ENCODE peak calls at places on chromosome 16, in ten cellular contexts. T is HuH-7.5; D is fibroblast of gingiva; Y is M059J; B is EL; A is iris pigment epithelial cell; M is NCI-H1417; W is hypothalamus; L is CD4-positive, alpha-beta memory T cell; U is gastrocnemius medialis. C is an unnamed sample.

GRCh38 chr16:66895697-66895995 is 15.3 kb downstream of the PDP2 start:
- DNase-seq in A (no peak), W (no peak), B (no peak), Y (no peak), D (no peak), M (no peak), L (no peak), U (no peak), T (no peak), C (no peak)

GRCh38 chr16:70709457-70709856 is 23.6 kb upstream of the MTSS2 start:
- DNase-seq in D (no peak), A (no peak), T (no peak), L (no peak), W (no peak), B (no peak), U (no peak), Y (no peak), M (no peak), C (no peak)

GRCh38 chr16:87725596-87726235 is 40.1 kb downstream of the KLHDC4 start:
- DNase-seq in M (no peak), W (no peak), D (no peak), T (no peak), L (no peak), B (no peak), U (no peak), A (peak; percentile 91), Y (no peak), C (no peak)

GRCh38 chr16:14510939-14511797 is 118.9 kb downstream of the PARN start:
- DNase-seq in D (peak; percentile 27), T (no peak), W (no peak), Y (peak; percentile 90), L (no peak), A (peak; percentile 88), M (no peak), U (no peak), B (peak; percentile 83), C (peak; percentile 95)

GRCh38 chr16:64579712-64580111 is 542.2 kb downstream of the CDH11 start:
- DNase-seq in A (no peak), D (no peak), Y (no peak), L (no peak), U (no peak), M (no peak), B (no peak), W (no peak), T (no peak), C (no peak)

GRCh38 chr16:81600275-81600674 is 155.7 kb downstream of the CMIP start:
- DNase-seq in Y (peak; percentile 92), M (no peak), A (peak; percentile 80), T (no peak), W (no peak), D (peak; percentile 36), U (no peak), B (peak; percentile 92), L (no peak), C (peak; percentile 37)

GRCh38 chr16:82671743-82672142 is 45.0 kb downstream of the CDH13 start:
- DNase-seq in Y (peak; percentile 59), B (no peak), T (no peak), D (no peak), M (no peak), A (no peak), W (no peak), U (no peak), L (no peak), C (no peak)

GRCh38 chr16:82195917-82196494 is 26.0 kb upstream of the MPHOSPH6 start:
- DNase-seq in M (no peak), W (no peak), Y (no peak), T (peak; percentile 35), B (no peak), A (peak; percentile 61), U (no peak), D (peak; percentile 32), L (no peak), C (no peak)

GRCh38 chr16:31201511-31202401 is 804 bp downstream of the PYCARD start:
- DNase-seq in M (no peak), B (no peak), W (no peak), A (peak; percentile 28), T (no peak), D (no peak), L (peak; percentile 60), U (no peak), Y (no peak), C (no peak)

GRCh38 chr16:27499659-27500055 is 50.1 kb downstream of the GTF3C1 start:
- DNase-seq in D (no peak), U (peak; percentile 68), W (no peak), Y (no peak), B (no peak), L (no peak), A (no peak), M (no peak), T (no peak), C (no peak)

GRCh38 chr16:87319011-87319410 is 1.8 kb upstream of the C16orf95 start:
- DNase-seq in D (no peak), A (no peak), M (no peak), Y (no peak), T (no peak), W (no peak), B (no peak), U (no peak), L (no peak), C (no peak)

GRCh38 chr16:1723450-1724147 is 17.6 kb downstream of the MAPK8IP3 start:
- DNase-seq in T (peak; percentile 57), D (no peak), B (peak; percentile 38), M (peak; percentile 35), L (no peak), W (no peak), A (peak; percentile 32), U (no peak), Y (peak; percentile 51), C (peak; percentile 15)

GRCh38 chr16:10988164-10988803 is 43.9 kb downstream of the CLEC16A start:
- DNase-seq in A (no peak), L (no peak), M (no peak), W (no peak), Y (no peak), D (no peak), B (no peak), U (no peak), T (no peak), C (no peak)

GRCh38 chr16:50665128-50665878 is 15.8 kb downstream of the SNX20 start:
- DNase-seq in B (peak; percentile 72), W (peak; percentile 34), T (peak; percentile 61), L (peak; percentile 78), D (peak; percentile 53), Y (peak; percentile 74), A (peak; percentile 63), U (peak; percentile 47), M (peak; percentile 55), C (peak; percentile 51)

GRCh38 chr16:19874816-19875546 is 9.7 kb downstream of the GPRC5B start:
- DNase-seq in D (no peak), L (no peak), Y (no peak), T (no peak), U (no peak), M (no peak), B (no peak), W (no peak), A (no peak), C (no peak)

GRCh38 chr16:83143788-83144187 is 517.0 kb downstream of the CDH13 start:
- DNase-seq in L (no peak), Y (no peak), T (no peak), A (peak; percentile 82), U (no peak), M (no peak), W (no peak), D (no peak), B (peak; percentile 5), C (no peak)

GRCh38 chr16:71528863-71529262 is 2.6 kb downstream of the CHST4 start:
- DNase-seq in L (no peak), D (no peak), T (no peak), A (no peak), Y (no peak), M (no peak), B (no peak), W (no peak), U (no peak), C (no peak)

GRCh38 chr16:16186820-16187219 is 36.5 kb downstream of the ABCC6 start:
- DNase-seq in Y (no peak), M (no peak), U (no peak), B (no peak), L (no peak), A (no peak), T (no peak), W (no peak), D (no peak), C (no peak)

GRCh38 chr16:65546353-65546791 is 424.5 kb upstream of the CDH11 start:
- DNase-seq in B (peak; percentile 17), W (no peak), Y (no peak), U (no peak), L (no peak), M (no peak), T (no peak), D (peak; percentile 23), A (peak; percentile 38), C (peak; percentile 35)

GRCh38 chr16:89368604-89369249 is 121.6 kb downstream of the ANKRD11 start:
- DNase-seq in W (no peak), D (no peak), M (no peak), L (no peak), T (no peak), B (no peak), Y (peak; percentile 36), A (no peak), U (no peak), C (no peak)

GRCh38 chr16:75502916-75503605 is 7.8 kb upstream of the CHST6 start:
- DNase-seq in W (no peak), U (no peak), T (no peak), L (no peak), B (no peak), M (no peak), A (no peak), Y (peak; percentile 69), D (no peak), C (no peak)

GRCh38 chr16:88376053-88376834 is 6.5 kb upstream of the ZNF469 start:
- DNase-seq in A (no peak), U (no peak), W (no peak), D (no peak), M (no peak), B (no peak), L (no peak), T (no peak), Y (no peak), C (no peak)

GRCh38 chr16:67241008-67241900 is 6.0 kb downstream of the FHOD1 start:
- DNase-seq in B (peak; percentile 97), L (no peak), A (peak; percentile 85), W (no peak), U (peak; percentile 82), T (no peak), M (no peak), Y (peak; percentile 98), D (peak; percentile 91), C (peak; percentile 78)

GRCh38 chr16:54512461-54512860 is 225.9 kb upstream of the IRX3 start:
- DNase-seq in U (no peak), D (no peak), W (no peak), A (no peak), M (no peak), T (no peak), Y (no peak), L (no peak), B (no peak), C (no peak)

GRCh38 chr16:87828071-87828971 is 41.0 kb downstream of the SLC7A5 start:
- DNase-seq in M (no peak), L (peak; percentile 42), B (no peak), T (no peak), D (no peak), W (no peak), A (no peak), U (no peak), Y (no peak), C (no peak)

GRCh38 chr16:23182206-23182674 is 305 bp upstream of the SCNN1G start:
- DNase-seq in U (peak; percentile 14), Y (peak; percentile 53), D (peak; percentile 49), M (peak; percentile 80), L (peak; percentile 76), W (no peak), A (peak; percentile 49), B (peak; percentile 53), T (peak; percentile 79), C (no peak)

GRCh38 chr16:10828851-10829331 is 10.3 kb upstream of the TVP23A start:
- DNase-seq in Y (peak; percentile 93), L (no peak), W (peak; percentile 16), U (peak; percentile 48), M (no peak), D (peak; percentile 96), A (peak; percentile 49), B (peak; percentile 65), T (no peak), C (peak; percentile 8)

GRCh38 chr16:19348578-19349315 is 63.2 kb downstream of the CLEC19A start:
- DNase-seq in L (no peak), U (no peak), T (no peak), A (no peak), D (no peak), M (no peak), W (no peak), Y (peak; percentile 62), B (peak; percentile 14), C (no peak)